ENCODE peak calls at places on chromosomes 13 and 19, in six cellular contexts. One of them, this sample, is unnamed. For H3K9me3, the result is how much of the 10 kb centered on the place peaks cover.

GRCh38 chr13:106099765-106100164 is 435.7 kb downstream of the EFNB2 start:
- DNase-seq in esophagus muscularis mucosa: no peak
- DNase-seq in transverse colon: peak
- DNase-seq in HepG2: no peak
- DNase-seq in stomach: no peak
- DNase-seq in H1: no peak
- DNase-seq in this sample: no peak

GRCh38 chr13:110676511-110677204 is 29.3 kb downstream of the CARS2 start:
- DNase-seq in stomach: no peak
- DNase-seq in HepG2: no peak
- DNase-seq in transverse colon: peak
- DNase-seq in H1: no peak
- DNase-seq in esophagus muscularis mucosa: no peak
- DNase-seq in this sample: no peak

GRCh38 chr19:42552086-42553065 is 24.1 kb upstream of the CEACAM1 start:
- DNase-seq in stomach: peak
- DNase-seq in transverse colon: no peak
- DNase-seq in esophagus muscularis mucosa: no peak
- DNase-seq in H1: no peak
- DNase-seq in HepG2: no peak
- DNase-seq in this sample: no peak

GRCh38 chr13:23748591-23748990 is 140.6 kb downstream of the MIPEP start:
- DNase-seq in H1: no peak
- DNase-seq in stomach: no peak
- DNase-seq in esophagus muscularis mucosa: no peak
- DNase-seq in transverse colon: no peak
- DNase-seq in HepG2: no peak
- DNase-seq in this sample: no peak

GRCh38 chr13:23579072-23579885 is 9.1 kb downstream of the TNFRSF19 start:
- DNase-seq in HepG2: peak
- DNase-seq in esophagus muscularis mucosa: peak
- DNase-seq in stomach: peak
- DNase-seq in transverse colon: peak
- DNase-seq in H1: peak
- DNase-seq in this sample: peak

GRCh38 chr19:45577111-45577905 is 7.3 kb downstream of the OPA3 start:
- DNase-seq in H1: no peak
- DNase-seq in stomach: peak
- DNase-seq in transverse colon: peak
- DNase-seq in HepG2: peak
- DNase-seq in esophagus muscularis mucosa: no peak
- DNase-seq in this sample: no peak

GRCh38 chr19:39127812-39128510 is 2.4 kb downstream of the PAK4 start:
- DNase-seq in HepG2: no peak
- DNase-seq in transverse colon: peak
- DNase-seq in H1: no peak
- DNase-seq in stomach: peak
- DNase-seq in esophagus muscularis mucosa: no peak
- DNase-seq in this sample: peak

GRCh38 chr13:59568306-59568705 is 595.4 kb downstream of the DIAPH3 start:
- DNase-seq in H1: no peak
- DNase-seq in stomach: no peak
- DNase-seq in transverse colon: no peak
- DNase-seq in HepG2: no peak
- DNase-seq in esophagus muscularis mucosa: no peak
- DNase-seq in this sample: no peak

GRCh38 chr19:48608798-48609263 is 2.3 kb downstream of the SPACA4 start:
- DNase-seq in esophagus muscularis mucosa: no peak
- DNase-seq in HepG2: peak
- DNase-seq in stomach: no peak
- DNase-seq in transverse colon: peak
- DNase-seq in H1: peak
- DNase-seq in this sample: no peak

GRCh38 chr13:113561417-113562084 is 23.0 kb upstream of the TFDP1 start:
- DNase-seq in stomach: peak
- DNase-seq in esophagus muscularis mucosa: peak
- DNase-seq in HepG2: no peak
- DNase-seq in H1: peak
- DNase-seq in transverse colon: no peak
- DNase-seq in this sample: no peak

GRCh38 chr19:10602330-10603083 is 15.4 kb upstream of the AP1M2 start:
- DNase-seq in transverse colon: peak
- DNase-seq in HepG2: peak
- DNase-seq in esophagus muscularis mucosa: peak
- DNase-seq in stomach: peak
- DNase-seq in H1: peak
- DNase-seq in this sample: peak

GRCh38 chr13:110065780-110066179 is 241.2 kb downstream of the COL4A1 start:
- DNase-seq in stomach: no peak
- DNase-seq in HepG2: no peak
- DNase-seq in H1: no peak
- DNase-seq in esophagus muscularis mucosa: no peak
- DNase-seq in transverse colon: no peak
- DNase-seq in this sample: no peak

GRCh38 chr13:58843071-58843470 is 1211.5 kb downstream of the PCDH17 start:
- DNase-seq in HepG2: no peak
- DNase-seq in H1: no peak
- DNase-seq in stomach: no peak
- DNase-seq in esophagus muscularis mucosa: no peak
- DNase-seq in transverse colon: no peak
- DNase-seq in this sample: no peak

GRCh38 chr13:92727118-92727517 is 499.5 kb upstream of the GPC6 start:
- DNase-seq in transverse colon: no peak
- DNase-seq in H1: no peak
- DNase-seq in esophagus muscularis mucosa: no peak
- DNase-seq in stomach: no peak
- DNase-seq in HepG2: no peak
- DNase-seq in this sample: no peak

GRCh38 chr13:49044849-49045248 is 69.1 kb downstream of the FNDC3A start:
- DNase-seq in transverse colon: no peak
- DNase-seq in stomach: no peak
- DNase-seq in esophagus muscularis mucosa: no peak
- DNase-seq in H1: no peak
- DNase-seq in HepG2: no peak
- DNase-seq in this sample: no peak

GRCh38 chr13:29498426-29499040 is 97.0 kb downstream of the SLC7A1 start:
- DNase-seq in H1: no peak
- DNase-seq in transverse colon: no peak
- DNase-seq in stomach: no peak
- DNase-seq in HepG2: no peak
- DNase-seq in esophagus muscularis mucosa: no peak
- DNase-seq in this sample: no peak

GRCh38 chr13:64074989-64075474 is 2659.4 kb upstream of the PCDH20 start:
- DNase-seq in transverse colon: no peak
- DNase-seq in esophagus muscularis mucosa: no peak
- DNase-seq in H1: no peak
- DNase-seq in stomach: peak
- DNase-seq in HepG2: peak
- DNase-seq in this sample: peak

GRCh38 chr13:95226932-95227718 is 74.1 kb downstream of the ABCC4 start:
- DNase-seq in H1: no peak
- DNase-seq in HepG2: no peak
- DNase-seq in esophagus muscularis mucosa: no peak
- DNase-seq in transverse colon: no peak
- DNase-seq in stomach: no peak
- DNase-seq in this sample: no peak

GRCh38 chr13:105105471-105105870 is 1430.0 kb downstream of the EFNB2 start:
- DNase-seq in transverse colon: no peak
- DNase-seq in esophagus muscularis mucosa: no peak
- DNase-seq in HepG2: no peak
- DNase-seq in H1: no peak
- DNase-seq in stomach: no peak
- DNase-seq in this sample: no peak

GRCh38 chr13:48144413-48145035 is 49.6 kb upstream of the MED4 start:
- DNase-seq in HepG2: no peak
- DNase-seq in transverse colon: peak
- DNase-seq in esophagus muscularis mucosa: no peak
- DNase-seq in H1: no peak
- DNase-seq in stomach: no peak
- DNase-seq in this sample: peak

GRCh38 chr13:30196025-30196424 is 111.3 kb downstream of the KATNAL1 start:
- DNase-seq in esophagus muscularis mucosa: no peak
- DNase-seq in HepG2: no peak
- DNase-seq in transverse colon: no peak
- DNase-seq in H1: no peak
- DNase-seq in stomach: no peak
- DNase-seq in this sample: no peak

GRCh38 chr13:102141625-102142472 is 260.0 kb downstream of the FGF14 start:
- DNase-seq in transverse colon: no peak
- DNase-seq in stomach: no peak
- DNase-seq in HepG2: peak
- DNase-seq in H1: no peak
- DNase-seq in esophagus muscularis mucosa: no peak
- DNase-seq in this sample: no peak

GRCh38 chr13:97256343-97256783 is 34.2 kb downstream of the MBNL2 start:
- DNase-seq in HepG2: peak
- DNase-seq in H1: no peak
- DNase-seq in stomach: no peak
- DNase-seq in transverse colon: no peak
- DNase-seq in esophagus muscularis mucosa: no peak
- DNase-seq in this sample: no peak

GRCh38 chr13:76474356-76474755 is 411.8 kb downstream of the KCTD12 start:
- DNase-seq in H1: no peak
- DNase-seq in HepG2: no peak
- DNase-seq in stomach: no peak
- DNase-seq in transverse colon: no peak
- DNase-seq in esophagus muscularis mucosa: no peak
- DNase-seq in this sample: no peak

GRCh38 chr13:30113531-30113930 is 193.8 kb downstream of the KATNAL1 start:
- DNase-seq in H1: no peak
- DNase-seq in HepG2: no peak
- DNase-seq in esophagus muscularis mucosa: no peak
- DNase-seq in stomach: no peak
- DNase-seq in transverse colon: no peak
- DNase-seq in this sample: no peak

GRCh38 chr19:57056972-57057371 is 62.8 kb upstream of the USP29 start:
- DNase-seq in H1: no peak
- DNase-seq in HepG2: no peak
- DNase-seq in esophagus muscularis mucosa: no peak
- DNase-seq in transverse colon: peak
- DNase-seq in stomach: peak
- DNase-seq in this sample: no peak

GRCh38 chr19:1752009-1752756 is 1.1 kb upstream of the ONECUT3 start:
- DNase-seq in esophagus muscularis mucosa: no peak
- DNase-seq in transverse colon: no peak
- DNase-seq in stomach: no peak
- DNase-seq in H1: no peak
- DNase-seq in HepG2: no peak
- DNase-seq in this sample: no peak

DNA sequence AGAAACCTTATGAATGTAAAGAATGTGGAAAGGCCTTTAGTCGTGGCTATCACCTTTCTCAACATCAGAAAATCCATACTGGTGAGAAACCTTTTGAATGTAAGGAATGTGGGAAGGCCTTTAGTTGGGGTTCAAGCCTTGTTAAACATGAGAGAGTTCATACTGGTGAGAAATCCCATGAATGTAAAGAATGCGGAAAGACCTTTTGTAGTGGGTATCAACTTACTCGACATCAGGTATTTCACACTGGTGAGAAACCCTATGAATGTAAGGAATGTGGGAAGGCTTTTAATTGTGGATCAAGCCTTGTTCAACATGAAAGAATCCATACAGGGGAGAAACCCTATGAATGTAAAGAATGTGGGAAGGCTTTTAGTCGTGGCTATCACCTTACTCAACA is 20.8 kb downstream of the ZNF283 start:
- DNase-seq in HepG2: no peak
- DNase-seq in transverse colon: no peak
- DNase-seq in H1: no peak
- DNase-seq in esophagus muscularis mucosa: no peak
- DNase-seq in stomach: no peak
- DNase-seq in this sample: no peak
- H3K9me3 ChIP-seq in HepG2: half or more
- H3K9me3 ChIP-seq in transverse colon: half or more
- H3K9me3 ChIP-seq in H1: half or more
- H3K9me3 ChIP-seq in esophagus muscularis mucosa: half or more
- H3K9me3 ChIP-seq in stomach: half or more
- H3K9me3 ChIP-seq in this sample: half or more

GRCh38 chr13:32124743-32125142 is 93.2 kb downstream of the FRY start:
- DNase-seq in esophagus muscularis mucosa: no peak
- DNase-seq in stomach: no peak
- DNase-seq in H1: no peak
- DNase-seq in transverse colon: no peak
- DNase-seq in HepG2: no peak
- DNase-seq in this sample: peak
- TF ChIP-seq POLR2AphosphoS5 in esophagus muscularis mucosa: no peak
- TF ChIP-seq POLR2AphosphoS5 in stomach: no peak
- TF ChIP-seq POLR2AphosphoS5 in H1: no peak
- TF ChIP-seq POLR2AphosphoS5 in transverse colon: no peak
- TF ChIP-seq POLR2AphosphoS5 in HepG2: no peak
- TF ChIP-seq POLR2AphosphoS5 in this sample: no peak

DNA sequence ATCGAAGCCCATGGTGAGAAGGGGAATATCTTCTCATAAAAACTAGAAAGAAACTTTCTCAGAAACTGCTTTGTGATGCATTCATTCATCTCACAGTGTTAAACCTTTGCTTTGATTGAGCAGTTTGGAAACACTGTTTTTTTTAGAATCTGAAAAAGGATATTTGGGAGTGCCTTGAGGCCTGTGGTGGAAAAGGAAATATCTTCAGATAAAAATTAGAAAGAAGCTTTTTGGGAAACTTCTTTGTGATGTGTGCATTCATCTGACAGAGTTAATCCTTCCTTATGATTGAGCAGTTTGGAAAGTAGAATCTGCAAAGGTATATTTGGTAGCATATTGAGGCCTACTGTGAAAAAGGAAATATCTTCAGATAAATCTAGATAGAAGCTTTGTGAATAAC is 1594.9 kb downstream of the UQCRFS1 start:
- DNase-seq in stomach: no peak
- DNase-seq in esophagus muscularis mucosa: no peak
- DNase-seq in H1: no peak
- DNase-seq in HepG2: no peak
- DNase-seq in transverse colon: no peak
- DNase-seq in this sample: no peak
- H3K9me3 ChIP-seq in stomach: half or more
- H3K9me3 ChIP-seq in esophagus muscularis mucosa: half or more
- H3K9me3 ChIP-seq in H1: under half
- H3K9me3 ChIP-seq in HepG2: half or more
- H3K9me3 ChIP-seq in transverse colon: half or more
- H3K9me3 ChIP-seq in this sample: half or more

GRCh38 chr19:49678970-49679831 is 2.1 kb downstream of the PRMT1 start:
- DNase-seq in stomach: no peak
- DNase-seq in esophagus muscularis mucosa: no peak
- DNase-seq in HepG2: no peak
- DNase-seq in transverse colon: no peak
- DNase-seq in H1: no peak
- DNase-seq in this sample: no peak

GRCh38 chr19:49679832-49680472 is 2.9 kb downstream of the PRMT1 start:
- DNase-seq in H1: no peak
- DNase-seq in transverse colon: no peak
- DNase-seq in esophagus muscularis mucosa: no peak
- DNase-seq in HepG2: no peak
- DNase-seq in stomach: no peak
- DNase-seq in this sample: no peak

GRCh38 chr19:49682274-49682673 is 5.2 kb downstream of the PRMT1 start:
- DNase-seq in H1: no peak
- DNase-seq in esophagus muscularis mucosa: no peak
- DNase-seq in stomach: no peak
- DNase-seq in HepG2: no peak
- DNase-seq in transverse colon: no peak
- DNase-seq in this sample: no peak

GRCh38 chr19:49681830-49682229 is 4.8 kb downstream of the PRMT1 start:
- DNase-seq in H1: no peak
- DNase-seq in esophagus muscularis mucosa: no peak
- DNase-seq in transverse colon: no peak
- DNase-seq in HepG2: no peak
- DNase-seq in stomach: no peak
- DNase-seq in this sample: no peak

GRCh38 chr19:49680473-49681351 is 3.6 kb downstream of the PRMT1 start:
- DNase-seq in transverse colon: peak
- DNase-seq in stomach: peak
- DNase-seq in HepG2: peak
- DNase-seq in esophagus muscularis mucosa: peak
- DNase-seq in H1: peak
- DNase-seq in this sample: peak
- TF ChIP-seq POLR2AphosphoS5 in transverse colon: no peak
- TF ChIP-seq POLR2AphosphoS5 in stomach: peak
- TF ChIP-seq POLR2AphosphoS5 in HepG2: no peak
- TF ChIP-seq POLR2AphosphoS5 in esophagus muscularis mucosa: no peak
- TF ChIP-seq POLR2AphosphoS5 in H1: peak
- TF ChIP-seq POLR2AphosphoS5 in this sample: no peak